ENCODE peak calls at places on chromosomes 11 and 22, in six cellular contexts. W, M, R, T, K and G are unnamed samples.

GRCh38 chr11:116791002-116791812 is 472 bp downstream of the APOA5 start:
- DNase-seq in W (peak; percentile 74), M (peak; percentile 76), R (peak; percentile 28), T (peak; percentile 93), K (peak; percentile 45), G (peak; percentile 44)

GRCh38 chr11:11207428-11207827 is 145.6 kb downstream of the CSNK2A3 start:
- DNase-seq in W (no peak), M (no peak), R (no peak), T (no peak), K (no peak), G (no peak)

GRCh38 chr11:122362381-122362780 is 246.4 kb upstream of the BLID start:
- DNase-seq in W (no peak), M (no peak), R (no peak), T (no peak), K (no peak), G (no peak)

GRCh38 chr11:68118753-68119448 is 2.3 kb downstream of the CHKA start:
- DNase-seq in W (no peak), M (no peak), R (no peak), T (no peak), K (no peak), G (peak; percentile 47)

GRCh38 chr22:42615092-42615859 is 593 bp upstream of the POLDIP3 start:
- DNase-seq in W (peak; percentile 84), M (peak; percentile 92), R (peak; percentile 95), T (peak; percentile 77), K (peak; percentile 99), G (peak; percentile 95)

GRCh38 chr11:12813371-12814225 is 139.4 kb downstream of the TEAD1 start:
- DNase-seq in W (no peak), M (no peak), R (no peak), T (no peak), K (peak; percentile 89), G (no peak)

GRCh38 chr11:119414734-119415133 is 8.2 kb downstream of the THY1 start:
- DNase-seq in W (no peak), M (no peak), R (no peak), T (no peak), K (no peak), G (no peak)

GRCh38 chr22:49887074-49887471 is 31.2 kb downstream of the ALG12 start:
- DNase-seq in W (no peak), M (no peak), R (no peak), T (no peak), K (no peak), G (no peak)

GRCh38 chr11:130897262-130898182 is 18.8 kb downstream of the SNX19 start:
- DNase-seq in W (no peak), M (no peak), R (no peak), T (no peak), K (peak; percentile 87), G (no peak)

GRCh38 chr11:103936059-103936458 is 100.4 kb upstream of the DDI1 start:
- DNase-seq in W (no peak), M (no peak), R (no peak), T (no peak), K (no peak), G (no peak)

GRCh38 chr11:26030419-26030818 is 301.5 kb upstream of the ANO3 start:
- DNase-seq in W (no peak), M (no peak), R (no peak), T (no peak), K (no peak), G (no peak)

GRCh38 chr11:2586091-2586792 is 113.6 kb downstream of the KCNQ1OT1 start:
- DNase-seq in W (no peak), M (peak; percentile 4), R (no peak), T (peak; percentile 2), K (no peak), G (no peak)

GRCh38 chr11:69075421-69076128 is 26.8 kb downstream of the TPCN2 start:
- DNase-seq in W (no peak), M (no peak), R (no peak), T (no peak), K (peak; percentile 88), G (no peak)

GRCh38 chr22:27880778-27881394 is 38.2 kb downstream of the PITPNB start:
- DNase-seq in W (no peak), M (peak; percentile 48), R (peak; percentile 71), T (peak; percentile 48), K (peak; percentile 64), G (no peak)

GRCh38 chr11:65767406-65767805 is 13.4 kb downstream of the AP5B1 start:
- DNase-seq in W (no peak), M (no peak), R (no peak), T (no peak), K (peak; percentile 27), G (no peak)

GRCh38 chr11:19903620-19904069 is 191.0 kb downstream of the NAV2 start:
- DNase-seq in W (peak; percentile 34), M (peak; percentile 53), R (peak; percentile 48), T (peak; percentile 85), K (peak; percentile 59), G (peak; percentile 17)

GRCh38 chr11:1460396-1460795 is 26.2 kb downstream of the MOB2 start:
- DNase-seq in W (no peak), M (no peak), R (no peak), T (no peak), K (peak; percentile 16), G (no peak)

GRCh38 chr11:122046846-122047245 is 69.2 kb downstream of the BLID start:
- DNase-seq in W (no peak), M (no peak), R (no peak), T (no peak), K (no peak), G (no peak)

GRCh38 chr22:28799125-28799833 is 1.1 kb downstream of the XBP1 start:
- DNase-seq in W (no peak), M (no peak), R (peak; percentile 69), T (peak; percentile 14), K (peak; percentile 90), G (peak; percentile 16)

GRCh38 chr11:12765428-12765827 is 91.2 kb downstream of the TEAD1 start:
- DNase-seq in W (no peak), M (no peak), R (no peak), T (no peak), K (peak; percentile 52), G (no peak)

GRCh38 chr11:134079317-134079716 is 10.4 kb downstream of the JAM3 start:
- DNase-seq in W (no peak), M (no peak), R (no peak), T (no peak), K (no peak), G (no peak)

GRCh38 chr11:111540114-111540920 is at the start of gene LAYN:
- DNase-seq in W (peak; percentile 33), M (no peak), R (no peak), T (peak; percentile 70), K (peak; percentile 49), G (peak; percentile 8)

GRCh38 chr11:47499614-47500013 is 50.7 kb upstream of the RAPSN start:
- DNase-seq in W (no peak), M (no peak), R (no peak), T (no peak), K (no peak), G (no peak)

GRCh38 chr22:45472426-45472825 is 30.3 kb upstream of the FBLN1 start:
- DNase-seq in W (no peak), M (no peak), R (no peak), T (no peak), K (no peak), G (no peak)

GRCh38 chr22:46652930-46653331 is 32.7 kb downstream of the GRAMD4 start:
- DNase-seq in W (no peak), M (no peak), R (no peak), T (no peak), K (no peak), G (no peak)

GRCh38 chr11:129298990-129299389 is 76.7 kb upstream of the BARX2 start:
- DNase-seq in W (no peak), M (no peak), R (no peak), T (no peak), K (no peak), G (no peak)

GRCh38 chr22:40023226-40023925 is 28.6 kb downstream of the FAM83F start:
- DNase-seq in W (no peak), M (no peak), R (no peak), T (no peak), K (no peak), G (no peak)

GRCh38 chr11:17760102-17761029 is 25.8 kb downstream of the KCNC1 start:
- DNase-seq in W (peak; percentile 23), M (peak; percentile 29), R (peak; percentile 38), T (peak; percentile 74), K (peak; percentile 52), G (no peak)

GRCh38 chr11:126149759-126150236 is 61.7 kb downstream of the RPUSD4 start:
- DNase-seq in W (no peak), M (no peak), R (no peak), T (no peak), K (no peak), G (no peak)

GRCh38 chr11:62958547-62959071 is 26.2 kb downstream of the SLC22A6 start:
- DNase-seq in W (no peak), M (no peak), R (no peak), T (no peak), K (peak; percentile 48), G (no peak)

GRCh38 chr11:120210651-120211521 is at the start of gene OAF:
- DNase-seq in W (peak; percentile 38), M (peak; percentile 78), R (peak; percentile 63), T (peak; percentile 76), K (peak; percentile 86), G (peak; percentile 54)

GRCh38 chr11:118544010-118544646 is 13.1 kb downstream of the TMEM25 start:
- DNase-seq in W (no peak), M (no peak), R (no peak), T (no peak), K (no peak), G (no peak)

GRCh38 chr11:79110796-79111195 is 330.0 kb downstream of the TENM4 start:
- DNase-seq in W (no peak), M (no peak), R (no peak), T (no peak), K (no peak), G (no peak)

GRCh38 chr11:86947541-86947940 is 7.7 kb downstream of the FZD4 start:
- DNase-seq in W (no peak), M (no peak), R (no peak), T (no peak), K (peak; percentile 88), G (no peak)